ENCODE peak calls at places on chromosomes 6 and 20, in six cellular contexts. H, Y, G, P, C and N are unnamed samples.

GRCh38 chr6:17167327-17167979 is 65.6 kb downstream of the STMND1 start:
- DNase-seq in Y (peak; percentile 57), C (no peak), G (no peak), P (no peak), H (no peak), N (no peak)

GRCh38 chr6:167764215-167764614 is 62.5 kb upstream of the AFDN start:
- DNase-seq in P (no peak), Y (no peak), G (no peak), C (no peak), H (no peak), N (no peak)

GRCh38 chr20:873875-874607 is 40.5 kb downstream of the FAM110A start:
- DNase-seq in Y (no peak), C (no peak), H (no peak), P (no peak), G (peak; percentile 49), N (no peak)

GRCh38 chr6:12725263-12725662 is 8.7 kb downstream of the PHACTR1 start:
- DNase-seq in H (no peak), P (no peak), C (no peak), G (no peak), Y (no peak), N (no peak)

GRCh38 chr20:17481661-17482060 is 49.5 kb downstream of the BFSP1 start:
- DNase-seq in H (no peak), G (peak; percentile 38), Y (no peak), C (no peak), P (no peak), N (no peak)

GRCh38 chr6:47678739-47679138 is 19.6 kb upstream of the ADGRF4 start:
- DNase-seq in G (no peak), Y (no peak), H (no peak), C (no peak), P (no peak), N (no peak)

GRCh38 chr20:52783769-52784168 is 188.4 kb upstream of the TSHZ2 start:
- DNase-seq in Y (no peak), P (no peak), G (no peak), C (no peak), H (no peak), N (no peak)

GRCh38 chr6:36443951-36444428 is 1.2 kb downstream of the KCTD20 start:
- DNase-seq in C (no peak), H (no peak), G (no peak), Y (peak; percentile 63), P (no peak), N (no peak)

GRCh38 chr20:887137-887536 is 29.0 kb downstream of the ANGPT4 start:
- DNase-seq in Y (no peak), H (no peak), G (no peak), C (no peak), P (no peak), N (no peak)

GRCh38 chr20:4234664-4235063 is 219.3 kb upstream of the RNF24 start:
- DNase-seq in G (no peak), H (no peak), C (no peak), Y (no peak), P (no peak), N (no peak)

GRCh38 chr20:62818592-62819493 is 2.0 kb downstream of the COL9A3 start:
- DNase-seq in Y (peak; percentile 92), G (peak; percentile 82), P (no peak), C (no peak), H (no peak), N (no peak)

GRCh38 chr20:967796-968742 is 34.0 kb downstream of the RSPO4 start:
- DNase-seq in G (no peak), C (no peak), Y (peak; percentile 62), P (no peak), H (no peak), N (no peak)

GRCh38 chr20:49983123-49983847 is 505 bp downstream of the SNAI1 start:
- DNase-seq in G (no peak), H (no peak), P (no peak), Y (peak; percentile 62), C (no peak), N (no peak)

GRCh38 chr6:164856138-164856537 is 453.3 kb downstream of the C6orf118 start:
- DNase-seq in C (no peak), Y (no peak), G (no peak), H (no peak), P (no peak), N (no peak)

GRCh38 chr6:119446623-119447008 is 97.1 kb upstream of the MAN1A1 start:
- DNase-seq in C (no peak), P (no peak), Y (no peak), H (no peak), G (no peak), N (peak; percentile 26)

GRCh38 chr6:159532155-159532554 is 160.9 kb downstream of the SOD2 start:
- DNase-seq in G (no peak), H (no peak), P (no peak), Y (no peak), C (no peak), N (no peak)

GRCh38 chr6:167119680-167120556 is 3.0 kb upstream of the CCR6 start:
- DNase-seq in C (no peak), H (no peak), G (no peak), P (no peak), Y (no peak), N (no peak)

GRCh38 chr6:40894962-40895799 is 143.8 kb downstream of the UNC5CL start:
- DNase-seq in C (no peak), Y (peak; percentile 36), G (peak; percentile 25), H (no peak), P (no peak), N (no peak)

GRCh38 chr6:116369540-116370327 is 1.0 kb upstream of the DSE start:
- DNase-seq in G (no peak), Y (no peak), H (no peak), C (no peak), P (no peak), N (no peak)

GRCh38 chr20:45780159-45780558 is 11.5 kb downstream of the WFDC3 start:
- DNase-seq in G (no peak), Y (no peak), P (no peak), C (no peak), H (no peak), N (no peak)

GRCh38 chr6:10481101-10481500 is 40.0 kb upstream of the GCNT2 start:
- DNase-seq in P (no peak), H (no peak), Y (no peak), G (no peak), C (no peak), N (no peak)

GRCh38 chr20:45012682-45013302 is 46.5 kb downstream of the STK4 start:
- DNase-seq in C (no peak), P (peak; percentile 49), H (no peak), Y (no peak), G (no peak), N (no peak)

GRCh38 chr6:10749734-10750133 is 2.1 kb downstream of the TMEM14B start:
- DNase-seq in C (no peak), G (no peak), P (no peak), H (no peak), Y (no peak), N (no peak)

GRCh38 chr6:81228912-81229540 is 523.5 kb downstream of the TENT5A start:
- DNase-seq in P (no peak), G (no peak), C (no peak), H (no peak), Y (peak; percentile 25), N (no peak)

GRCh38 chr6:125746731-125747588 is 2.5 kb upstream of the HEY2 start:
- DNase-seq in G (no peak), P (no peak), C (peak; percentile 80), Y (no peak), H (peak; percentile 28), N (no peak)

GRCh38 chr6:160430741-160431140 is 82.6 kb downstream of the SLC22A3 start:
- DNase-seq in G (no peak), C (no peak), Y (no peak), P (no peak), H (no peak), N (no peak)

GRCh38 chr6:1122083-1122482 is 189.8 kb upstream of the FOXQ1 start:
- DNase-seq in P (no peak), C (no peak), Y (no peak), G (no peak), H (no peak), N (no peak)

GRCh38 chr6:149864578-149865535 is 698 bp upstream of the LRP11 start:
- DNase-seq in H (no peak), P (no peak), G (no peak), Y (peak; percentile 71), C (no peak), N (no peak)
- H3K27ac ChIP-seq in H (peak overlapping the region; percentile 98), P (peak overlapping the region; percentile 68), G (peak overlapping the region; percentile 90), Y (peak overlapping the region; percentile 76), C (peak overlapping the region; percentile 83), N (peak overlapping the region; percentile 92)

GRCh38 chr20:23143986-23144695 is 58.0 kb upstream of the CD93 start:
- DNase-seq in G (no peak), P (no peak), C (no peak), H (no peak), Y (no peak), N (no peak)
- H3K27ac ChIP-seq in G (peak overlapping the region; percentile 73), P (no peak overlapping the region), C (peak overlapping the region; percentile 71), H (peak overlapping the region; percentile 93), Y (no peak overlapping the region), N (peak overlapping the region; percentile 86)

GRCh38 chr6:144599615-144600014 is 314.5 kb downstream of the UTRN start:
- DNase-seq in P (no peak), C (no peak), G (no peak), H (no peak), Y (no peak), N (no peak)
- H3K27ac ChIP-seq in P (no peak overlapping the region), C (no peak overlapping the region), G (no peak overlapping the region), H (no peak overlapping the region), Y (no peak overlapping the region), N (no peak overlapping the region)

GRCh38 chr6:43667245-43668150 is 20.1 kb downstream of the MRPS18A start:
- DNase-seq in P (no peak), C (no peak), H (peak; percentile 38), G (peak; percentile 88), Y (peak; percentile 88), N (peak; percentile 20)
- H3K27ac ChIP-seq in P (no peak overlapping the region), C (no peak overlapping the region), H (peak overlapping the region; percentile 79), G (peak overlapping the region; percentile 22), Y (no peak overlapping the region), N (peak overlapping the region; percentile 65)

GRCh38 chr20:58880994-58881752 is 28.7 kb downstream of the GNAS start:
- DNase-seq in G (no peak), C (no peak), H (no peak), Y (no peak), P (no peak), N (no peak)
- H3K27ac ChIP-seq in G (no peak overlapping the region), C (no peak overlapping the region), H (no peak overlapping the region), Y (no peak overlapping the region), P (no peak overlapping the region), N (no peak overlapping the region)

GRCh38 chr20:48957521-48957920 is 36.0 kb downstream of the ARFGEF2 start:
- DNase-seq in C (no peak), Y (no peak), P (no peak), G (no peak), H (no peak), N (no peak)
- H3K27ac ChIP-seq in C (no peak overlapping the region), Y (no peak overlapping the region), P (no peak overlapping the region), G (no peak overlapping the region), H (no peak overlapping the region), N (no peak overlapping the region)

GRCh38 chr6:133245033-133245903 is 4.1 kb downstream of the EYA4 start:
- DNase-seq in Y (no peak), P (no peak), C (no peak), H (no peak), G (no peak), N (no peak)
- H3K27ac ChIP-seq in Y (no peak overlapping the region), P (no peak overlapping the region), C (no peak overlapping the region), H (no peak overlapping the region), G (no peak overlapping the region), N (no peak overlapping the region)